ENCODE peak calls at places on chromosomes 12 and 14, in five cellular contexts. One of them, this sample, is unnamed.
A peak's percentile ranks its signal among the peaks of the same experiment; 100 is the strongest.

GRCh38 chr14:76810953-76811400 is 1.7 kb downstream of the ANGEL1 start:
- DNase-seq in sigmoid colon: no peak
- DNase-seq in breast epithelium: no peak
- DNase-seq in GM23338: peak; percentile 41
- DNase-seq in transverse colon: peak; percentile 27
- DNase-seq in this sample: no peak

GRCh38 chr12:105420659-105421240 is 90.3 kb downstream of the C12orf75 start:
- DNase-seq in transverse colon: peak; percentile 76
- DNase-seq in breast epithelium: peak; percentile 69
- DNase-seq in GM23338: peak; percentile 79
- DNase-seq in sigmoid colon: peak; percentile 83
- DNase-seq in this sample: peak; percentile 78

GRCh38 chr14:52738409-52738808 is 8.4 kb downstream of the STYX start:
- DNase-seq in GM23338: no peak
- DNase-seq in breast epithelium: no peak
- DNase-seq in sigmoid colon: no peak
- DNase-seq in transverse colon: no peak
- DNase-seq in this sample: no peak

GRCh38 chr12:91717804-91718203 is 427.8 kb downstream of the BTG1 start:
- DNase-seq in GM23338: no peak
- DNase-seq in breast epithelium: no peak
- DNase-seq in sigmoid colon: no peak
- DNase-seq in transverse colon: no peak
- DNase-seq in this sample: no peak

GRCh38 chr14:96681826-96682225 is 115.4 kb upstream of the VRK1 start:
- DNase-seq in transverse colon: no peak
- DNase-seq in sigmoid colon: no peak
- DNase-seq in breast epithelium: no peak
- DNase-seq in GM23338: no peak
- DNase-seq in this sample: no peak

GRCh38 chr14:62158779-62159178 is 396.6 kb downstream of the SNAPC1 start:
- DNase-seq in transverse colon: no peak
- DNase-seq in sigmoid colon: no peak
- DNase-seq in breast epithelium: no peak
- DNase-seq in GM23338: no peak
- DNase-seq in this sample: no peak

GRCh38 chr12:21881950-21882349 is 59.3 kb downstream of the ABCC9 start:
- DNase-seq in GM23338: no peak
- DNase-seq in sigmoid colon: no peak
- DNase-seq in transverse colon: no peak
- DNase-seq in breast epithelium: no peak
- DNase-seq in this sample: no peak

GRCh38 chr14:104019806-104020205 is 65.7 kb upstream of the ASPG start:
- DNase-seq in sigmoid colon: no peak
- DNase-seq in breast epithelium: no peak
- DNase-seq in transverse colon: no peak
- DNase-seq in GM23338: no peak
- DNase-seq in this sample: no peak

GRCh38 chr12:50599366-50600095 is 94.7 kb downstream of the DIP2B start:
- DNase-seq in sigmoid colon: no peak
- DNase-seq in GM23338: no peak
- DNase-seq in breast epithelium: no peak
- DNase-seq in transverse colon: no peak
- DNase-seq in this sample: no peak

GRCh38 chr14:64438181-64438839 is 27.0 kb upstream of the AKAP5 start:
- DNase-seq in breast epithelium: no peak
- DNase-seq in GM23338: no peak
- DNase-seq in sigmoid colon: no peak
- DNase-seq in transverse colon: no peak
- DNase-seq in this sample: no peak

GRCh38 chr12:85835810-85836715 is at the start of gene RASSF9:
- DNase-seq in transverse colon: peak; percentile 55
- DNase-seq in breast epithelium: peak; percentile 71
- DNase-seq in sigmoid colon: peak; percentile 90
- DNase-seq in GM23338: peak; percentile 28
- DNase-seq in this sample: no peak

GRCh38 chr12:131808744-131809371 is 19.3 kb upstream of the MMP17 start:
- DNase-seq in transverse colon: peak; percentile 34
- DNase-seq in sigmoid colon: no peak
- DNase-seq in GM23338: peak; percentile 58
- DNase-seq in breast epithelium: no peak
- DNase-seq in this sample: peak; percentile 95

GRCh38 chr12:868722-869121 is 80.8 kb downstream of the RAD52 start:
- DNase-seq in sigmoid colon: no peak
- DNase-seq in GM23338: peak; percentile 44
- DNase-seq in breast epithelium: no peak
- DNase-seq in transverse colon: no peak
- DNase-seq in this sample: no peak

GRCh38 chr12:219891-220352 is 6.0 kb upstream of the SLC6A12 start:
- DNase-seq in GM23338: peak; percentile 96
- DNase-seq in sigmoid colon: no peak
- DNase-seq in breast epithelium: peak; percentile 65
- DNase-seq in transverse colon: peak; percentile 74
- DNase-seq in this sample: peak; percentile 88

GRCh38 chr12:66901136-66901932 is 222.5 kb upstream of the GRIP1 start:
- DNase-seq in GM23338: no peak
- DNase-seq in transverse colon: no peak
- DNase-seq in sigmoid colon: no peak
- DNase-seq in breast epithelium: no peak
- DNase-seq in this sample: no peak

GRCh38 chr12:27922591-27923139 is 49.9 kb downstream of the PTHLH start:
- DNase-seq in transverse colon: no peak
- DNase-seq in breast epithelium: no peak
- DNase-seq in GM23338: no peak
- DNase-seq in sigmoid colon: no peak
- DNase-seq in this sample: no peak

GRCh38 chr12:132498931-132499330 is 9.0 kb downstream of the FBRSL1 start:
- DNase-seq in breast epithelium: no peak
- DNase-seq in transverse colon: no peak
- DNase-seq in GM23338: no peak
- DNase-seq in sigmoid colon: no peak
- DNase-seq in this sample: no peak

GRCh38 chr12:120536064-120536791 is 2.1 kb downstream of the RNF10 start:
- DNase-seq in breast epithelium: no peak
- DNase-seq in sigmoid colon: peak; percentile 17
- DNase-seq in transverse colon: peak; percentile 37
- DNase-seq in GM23338: no peak
- DNase-seq in this sample: no peak

DNA sequence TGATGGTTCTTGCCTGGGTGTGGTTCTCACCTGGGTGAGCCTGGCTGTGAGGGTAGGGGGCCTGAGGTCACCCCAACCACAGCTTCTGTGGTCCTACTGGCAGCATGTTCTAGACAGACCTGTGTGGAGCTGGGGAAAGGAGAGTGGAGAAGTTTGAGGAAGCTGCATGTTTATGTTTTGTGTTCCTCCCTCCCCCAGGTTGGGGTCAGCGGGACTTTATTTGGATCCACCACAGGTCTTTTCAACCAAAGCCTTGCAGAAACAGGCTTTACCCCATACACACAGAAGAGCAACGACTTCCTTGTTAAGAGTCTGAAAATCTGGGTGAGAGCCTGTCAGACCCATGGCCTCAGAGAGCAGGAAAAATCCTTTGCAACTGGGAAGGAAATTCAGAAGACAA is 5.6 kb downstream of the CD9 start:
- DNase-seq in breast epithelium: no peak
- DNase-seq in transverse colon: no peak
- DNase-seq in sigmoid colon: no peak
- DNase-seq in GM23338: no peak
- DNase-seq in this sample: no peak
- H3K4me1 ChIP-seq in breast epithelium: peaks cover 19% of the 10 kb centered on the region
- H3K4me1 ChIP-seq in transverse colon: peaks cover 92% of the 10 kb centered on the region
- H3K4me1 ChIP-seq in sigmoid colon: peaks cover 95% of the 10 kb centered on the region
- H3K4me1 ChIP-seq in GM23338: peaks cover 67% of the 10 kb centered on the region
- H3K4me1 ChIP-seq in this sample: peaks cover 25% of the 10 kb centered on the region

GRCh38 chr14:59292028-59292427 is 103.6 kb downstream of the DAAM1 start:
- DNase-seq in transverse colon: no peak
- DNase-seq in breast epithelium: no peak
- DNase-seq in sigmoid colon: no peak
- DNase-seq in GM23338: no peak
- DNase-seq in this sample: no peak
- TF ChIP-seq POLR2AphosphoS5 in transverse colon: no peak
- TF ChIP-seq POLR2AphosphoS5 in breast epithelium: no peak
- TF ChIP-seq POLR2AphosphoS5 in sigmoid colon: no peak
- TF ChIP-seq POLR2AphosphoS5 in GM23338: no peak
- TF ChIP-seq POLR2AphosphoS5 in this sample: no peak

GRCh38 chr14:54455363-54455762 is 14.2 kb upstream of the CNIH1 start:
- DNase-seq in transverse colon: no peak
- DNase-seq in sigmoid colon: no peak
- DNase-seq in GM23338: no peak
- DNase-seq in breast epithelium: no peak
- DNase-seq in this sample: no peak

GRCh38 chr14:54462048-54462447 is 20.9 kb upstream of the CNIH1 start:
- DNase-seq in GM23338: no peak
- DNase-seq in sigmoid colon: no peak
- DNase-seq in breast epithelium: no peak
- DNase-seq in transverse colon: no peak
- DNase-seq in this sample: no peak

GRCh38 chr14:54453252-54453651 is 12.1 kb upstream of the CNIH1 start:
- DNase-seq in breast epithelium: no peak
- DNase-seq in sigmoid colon: no peak
- DNase-seq in GM23338: no peak
- DNase-seq in transverse colon: no peak
- DNase-seq in this sample: no peak

GRCh38 chr14:54457609-54457996 is 16.4 kb upstream of the CNIH1 start:
- DNase-seq in sigmoid colon: no peak
- DNase-seq in breast epithelium: no peak
- DNase-seq in GM23338: no peak
- DNase-seq in transverse colon: no peak
- DNase-seq in this sample: no peak

DNA sequence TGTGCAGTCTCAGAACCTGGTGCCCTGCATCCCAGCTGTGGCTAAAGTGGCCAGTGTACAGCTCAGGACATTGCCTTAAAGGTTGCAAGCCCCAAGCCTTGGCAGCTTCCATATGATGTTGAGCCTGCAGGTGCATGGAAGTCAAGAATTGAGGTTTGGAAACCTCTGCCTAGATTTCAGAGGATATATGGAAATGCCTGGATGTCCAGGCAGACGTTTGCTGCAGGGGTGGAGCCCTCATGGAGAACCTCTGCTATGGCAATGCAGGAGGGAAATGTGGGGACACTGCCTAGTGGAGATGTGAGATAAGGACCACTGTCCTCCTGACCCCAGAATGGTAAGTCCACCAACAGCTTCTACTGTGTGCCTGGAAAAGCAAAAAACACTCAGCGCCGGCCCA is 17.9 kb upstream of the CNIH1 start:
- DNase-seq in sigmoid colon: no peak
- DNase-seq in GM23338: no peak
- DNase-seq in breast epithelium: no peak
- DNase-seq in transverse colon: no peak
- DNase-seq in this sample: no peak
- H3K4me1 ChIP-seq in sigmoid colon: no peaks in the 10 kb centered on the region
- H3K4me1 ChIP-seq in GM23338: no peaks in the 10 kb centered on the region
- H3K4me1 ChIP-seq in breast epithelium: no peaks in the 10 kb centered on the region
- H3K4me1 ChIP-seq in transverse colon: no peaks in the 10 kb centered on the region
- H3K4me1 ChIP-seq in this sample: no peaks in the 10 kb centered on the region

GRCh38 chr14:100078216-100078780 is 13.1 kb downstream of the EVL start:
- DNase-seq in transverse colon: no peak
- DNase-seq in sigmoid colon: no peak
- DNase-seq in GM23338: no peak
- DNase-seq in breast epithelium: no peak
- DNase-seq in this sample: no peak

GRCh38 chr14:100077441-100077840 is 12.2 kb downstream of the EVL start:
- DNase-seq in GM23338: no peak
- DNase-seq in breast epithelium: no peak
- DNase-seq in transverse colon: no peak
- DNase-seq in sigmoid colon: no peak
- DNase-seq in this sample: no peak

GRCh38 chr14:100080206-100080605 is 15.0 kb downstream of the EVL start:
- DNase-seq in transverse colon: no peak
- DNase-seq in breast epithelium: no peak
- DNase-seq in GM23338: no peak
- DNase-seq in sigmoid colon: no peak
- DNase-seq in this sample: no peak

GRCh38 chr14:100078997-100079561 is 13.9 kb downstream of the EVL start:
- DNase-seq in sigmoid colon: no peak
- DNase-seq in transverse colon: peak; percentile 62
- DNase-seq in GM23338: peak; percentile 63
- DNase-seq in breast epithelium: no peak
- DNase-seq in this sample: peak; percentile 87

GRCh38 chr14:100079606-100080005 is 14.4 kb downstream of the EVL start:
- DNase-seq in GM23338: no peak
- DNase-seq in transverse colon: no peak
- DNase-seq in breast epithelium: no peak
- DNase-seq in sigmoid colon: no peak
- DNase-seq in this sample: no peak
- TF ChIP-seq POLR2AphosphoS5 in GM23338: no peak
- TF ChIP-seq POLR2AphosphoS5 in transverse colon: no peak
- TF ChIP-seq POLR2AphosphoS5 in breast epithelium: no peak
- TF ChIP-seq POLR2AphosphoS5 in sigmoid colon: no peak
- TF ChIP-seq POLR2AphosphoS5 in this sample: no peak

GRCh38 chr14:75315143-75315542 is 36.5 kb downstream of the FOS start:
- DNase-seq in sigmoid colon: peak; percentile 68
- DNase-seq in breast epithelium: no peak
- DNase-seq in transverse colon: peak; percentile 43
- DNase-seq in GM23338: no peak
- DNase-seq in this sample: no peak
- H3K4me1 ChIP-seq in sigmoid colon: peaks cover 26% of the 10 kb centered on the region
- H3K4me1 ChIP-seq in breast epithelium: peaks cover 8% of the 10 kb centered on the region
- H3K4me1 ChIP-seq in transverse colon: peaks cover 14% of the 10 kb centered on the region
- H3K4me1 ChIP-seq in GM23338: peaks cover 3% of the 10 kb centered on the region
- H3K4me1 ChIP-seq in this sample: peaks cover 48% of the 10 kb centered on the region

This sample was measured in spleen.